ENCODE peak calls at places on chromosomes 7 and 10, in six cellular contexts. One of them, this sample, is unnamed.

GRCh38 chr7:491292-491957 is 28.2 kb downstream of the PDGFA start:
- DNase-seq in HCT116: no peak
- DNase-seq in GM12878: no peak
- DNase-seq in H1: no peak
- DNase-seq in HepG2: peak; percentile 48
- DNase-seq in K562: no peak
- DNase-seq in this sample: no peak

GRCh38 chr7:17123020-17123419 is 175.4 kb upstream of the AHR start:
- DNase-seq in HepG2: no peak
- DNase-seq in HCT116: no peak
- DNase-seq in K562: no peak
- DNase-seq in GM12878: peak; percentile 34
- DNase-seq in H1: no peak
- DNase-seq in this sample: no peak

GRCh38 chr10:105149371-105149871 is 508.3 kb downstream of the SORCS3 start:
- DNase-seq in GM12878: no peak
- DNase-seq in HCT116: no peak
- DNase-seq in K562: no peak
- DNase-seq in H1: no peak
- DNase-seq in HepG2: no peak
- DNase-seq in this sample: no peak

GRCh38 chr10:42980553-42981357 is 96.1 kb upstream of the RET start:
- DNase-seq in K562: no peak
- DNase-seq in HCT116: no peak
- DNase-seq in GM12878: no peak
- DNase-seq in HepG2: no peak
- DNase-seq in H1: no peak
- DNase-seq in this sample: no peak

GRCh38 chr10:80497187-80498038 is 40.3 kb upstream of the SH2D4B start:
- DNase-seq in GM12878: no peak
- DNase-seq in HepG2: no peak
- DNase-seq in K562: peak; percentile 99
- DNase-seq in H1: no peak
- DNase-seq in HCT116: no peak
- DNase-seq in this sample: no peak

GRCh38 chr7:24917510-24918239 is 62.3 kb downstream of the OSBPL3 start:
- DNase-seq in H1: no peak
- DNase-seq in GM12878: no peak
- DNase-seq in K562: no peak
- DNase-seq in HCT116: no peak
- DNase-seq in HepG2: no peak
- DNase-seq in this sample: no peak

GRCh38 chr10:35912615-35913170 is 270.6 kb upstream of the FZD8 start:
- DNase-seq in GM12878: no peak
- DNase-seq in K562: no peak
- DNase-seq in HepG2: no peak
- DNase-seq in H1: no peak
- DNase-seq in HCT116: no peak
- DNase-seq in this sample: no peak

GRCh38 chr10:12868229-12868628 is 133.3 kb downstream of the CCDC3 start:
- DNase-seq in H1: no peak
- DNase-seq in K562: no peak
- DNase-seq in HepG2: no peak
- DNase-seq in GM12878: no peak
- DNase-seq in HCT116: no peak
- DNase-seq in this sample: no peak

GRCh38 chr7:147982307-147982706 is 608.3 kb upstream of the C7orf33 start:
- DNase-seq in GM12878: no peak
- DNase-seq in K562: no peak
- DNase-seq in HepG2: no peak
- DNase-seq in H1: no peak
- DNase-seq in HCT116: no peak
- DNase-seq in this sample: no peak

GRCh38 chr10:100967332-100967731 is 2.0 kb upstream of the SEMA4G start:
- DNase-seq in HepG2: no peak
- DNase-seq in GM12878: no peak
- DNase-seq in HCT116: no peak
- DNase-seq in K562: peak; percentile 23
- DNase-seq in H1: no peak
- DNase-seq in this sample: no peak

GRCh38 chr10:100968839-100969174 is 497 bp upstream of the SEMA4G start:
- DNase-seq in GM12878: no peak
- DNase-seq in HepG2: no peak
- DNase-seq in K562: no peak
- DNase-seq in HCT116: no peak
- DNase-seq in H1: no peak
- DNase-seq in this sample: no peak

GRCh38 chr10:100966887-100967286 is 2.4 kb upstream of the SEMA4G start:
- DNase-seq in H1: no peak
- DNase-seq in GM12878: no peak
- DNase-seq in HCT116: no peak
- DNase-seq in K562: no peak
- DNase-seq in HepG2: no peak
- DNase-seq in this sample: no peak

GRCh38 chr10:100969175-100970075 is at the start of gene SEMA4G:
- DNase-seq in H1: peak; percentile 67
- DNase-seq in HepG2: peak; percentile 80
- DNase-seq in GM12878: no peak
- DNase-seq in K562: peak; percentile 66
- DNase-seq in HCT116: peak; percentile 21
- DNase-seq in this sample: peak; percentile 51

DNA sequence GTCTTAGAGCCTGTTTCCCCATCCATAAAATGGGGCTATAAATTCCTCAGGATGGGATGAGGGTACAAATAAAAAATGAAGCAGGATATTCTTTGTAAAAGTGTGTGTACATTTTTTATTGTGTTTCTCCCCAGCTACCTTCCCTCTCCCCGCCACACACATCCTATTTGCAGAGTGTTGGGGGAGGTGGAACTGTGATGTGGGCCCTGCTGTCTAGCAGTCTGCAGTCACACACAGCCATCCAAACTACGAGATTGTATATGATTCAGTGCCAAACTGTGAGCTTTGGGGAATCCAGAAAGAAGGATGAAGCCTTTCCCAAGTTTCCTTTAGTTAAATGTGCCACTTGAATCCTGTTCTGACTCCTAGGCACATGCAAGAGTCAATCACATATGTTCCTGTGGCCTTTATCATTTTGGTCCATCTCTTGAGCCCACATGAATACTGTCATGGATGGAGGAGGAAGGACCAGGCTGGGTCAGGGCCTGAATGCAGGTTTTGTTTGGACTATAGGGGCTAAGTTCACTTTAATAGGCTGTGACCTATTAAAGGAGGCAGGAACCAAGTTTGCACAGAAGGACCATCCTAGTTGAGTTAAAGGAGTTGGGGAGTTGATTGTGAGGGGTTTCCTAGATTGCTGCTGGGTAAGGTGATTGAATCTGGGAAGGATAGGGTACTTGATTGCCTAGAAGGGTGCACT is 1.1 kb upstream of the SEMA4G start:
- DNase-seq in K562: no peak
- DNase-seq in H1: no peak
- DNase-seq in HCT116: no peak
- DNase-seq in HepG2: no peak
- DNase-seq in GM12878: no peak
- DNase-seq in this sample: no peak
- H3K9ac ChIP-seq in K562: no peak overlapping the region
- H3K9ac ChIP-seq in H1: no peak overlapping the region
- H3K9ac ChIP-seq in HCT116: peak overlapping the region; percentile 75
- H3K9ac ChIP-seq in HepG2: peak overlapping the region; percentile 71
- H3K9ac ChIP-seq in GM12878: no peak overlapping the region
- H3K9ac ChIP-seq in this sample: no peak overlapping the region

GRCh38 chr7:100372256-100372655 is 1.0 kb upstream of the PILRA start:
- DNase-seq in GM12878: no peak
- DNase-seq in HepG2: no peak
- DNase-seq in HCT116: no peak
- DNase-seq in H1: no peak
- DNase-seq in K562: no peak
- DNase-seq in this sample: no peak
- H3K4me1 ChIP-seq in GM12878: peaks cover 50% of the 10 kb centered on the region
- H3K4me1 ChIP-seq in HepG2: peaks cover 9% of the 10 kb centered on the region
- H3K4me1 ChIP-seq in HCT116: no peaks in the 10 kb centered on the region
- H3K4me1 ChIP-seq in H1: peaks cover 31% of the 10 kb centered on the region
- H3K4me1 ChIP-seq in K562: peaks cover 4% of the 10 kb centered on the region
- H3K4me1 ChIP-seq in this sample: peaks cover 24% of the 10 kb centered on the region

GRCh38 chr10:70158113-70158512 is 11.6 kb upstream of the TYSND1 start:
- DNase-seq in K562: no peak
- DNase-seq in HepG2: no peak
- DNase-seq in GM12878: no peak
- DNase-seq in HCT116: no peak
- DNase-seq in H1: no peak
- DNase-seq in this sample: no peak
- TF ChIP-seq ZNF274 in K562: no peak
- TF ChIP-seq ZNF274 in HepG2: no peak
- TF ChIP-seq ZNF274 in GM12878: no peak
- TF ChIP-seq ZNF274 in HCT116: no peak
- TF ChIP-seq ZNF274 in H1: no peak
- TF ChIP-seq ZNF274 in this sample: no peak

DNA sequence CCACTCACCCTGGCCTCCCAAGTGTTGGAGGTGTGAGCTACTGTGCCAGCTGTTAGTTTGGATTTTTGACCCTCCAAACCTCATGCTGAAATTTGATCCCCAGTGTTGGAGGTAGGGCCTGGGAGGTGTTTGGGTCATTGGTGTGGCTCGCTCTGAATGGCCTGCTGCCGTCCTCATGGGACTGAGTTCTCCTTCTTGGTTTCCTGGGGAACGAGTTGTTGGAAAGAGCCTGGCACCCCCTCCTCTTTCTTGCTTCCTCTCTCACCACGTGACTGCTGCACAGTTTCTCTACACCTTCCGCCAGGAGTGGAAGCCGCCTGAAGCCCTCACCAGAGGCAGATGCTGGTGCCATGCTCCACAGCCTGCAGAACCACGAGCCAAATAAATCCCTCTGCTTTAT is 253.5 kb downstream of the PHTF2 start:
- DNase-seq in K562: no peak
- DNase-seq in GM12878: no peak
- DNase-seq in H1: peak; percentile 46
- DNase-seq in HepG2: no peak
- DNase-seq in HCT116: no peak
- DNase-seq in this sample: no peak
- H3K9ac ChIP-seq in K562: no peak overlapping the region
- H3K9ac ChIP-seq in GM12878: no peak overlapping the region
- H3K9ac ChIP-seq in H1: no peak overlapping the region
- H3K9ac ChIP-seq in HepG2: no peak overlapping the region
- H3K9ac ChIP-seq in HCT116: no peak overlapping the region
- H3K9ac ChIP-seq in this sample: no peak overlapping the region

GRCh38 chr10:61971016-61971350 is 69.5 kb downstream of the ARID5B start:
- DNase-seq in HCT116: no peak
- DNase-seq in GM12878: no peak
- DNase-seq in K562: no peak
- DNase-seq in HepG2: no peak
- DNase-seq in H1: no peak
- DNase-seq in this sample: no peak
- H3K4me1 ChIP-seq in HCT116: peaks cover 2% of the 10 kb centered on the region
- H3K4me1 ChIP-seq in GM12878: peaks cover 37% of the 10 kb centered on the region
- H3K4me1 ChIP-seq in K562: no peaks in the 10 kb centered on the region
- H3K4me1 ChIP-seq in HepG2: peaks cover 67% of the 10 kb centered on the region
- H3K4me1 ChIP-seq in H1: no peaks in the 10 kb centered on the region
- H3K4me1 ChIP-seq in this sample: no peaks in the 10 kb centered on the region

DNA sequence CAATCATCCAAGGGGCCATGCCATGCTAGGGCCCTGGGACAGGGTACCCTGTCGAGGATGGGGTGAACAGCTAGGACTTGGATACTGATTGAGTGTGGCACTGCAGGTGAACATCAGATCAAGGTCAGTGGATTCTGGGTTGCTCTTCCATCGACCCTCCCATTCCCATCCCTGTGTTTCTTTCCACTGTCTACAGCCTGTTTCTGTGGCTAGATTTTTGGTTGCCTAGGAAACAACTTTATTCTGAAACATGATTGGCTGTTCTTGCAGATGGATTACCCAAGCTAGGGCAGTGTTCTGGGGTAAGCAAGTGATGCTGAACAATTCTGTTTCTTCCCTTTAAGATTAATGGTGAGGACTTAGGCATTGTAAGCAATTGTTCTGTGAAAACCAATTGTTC is 102.5 kb upstream of the BTBD16 start:
- DNase-seq in H1: no peak
- DNase-seq in HepG2: no peak
- DNase-seq in GM12878: no peak
- DNase-seq in K562: no peak
- DNase-seq in HCT116: no peak
- DNase-seq in this sample: no peak
- TF ChIP-seq ZNF274 in H1: no peak
- TF ChIP-seq ZNF274 in HepG2: no peak
- TF ChIP-seq ZNF274 in GM12878: no peak
- TF ChIP-seq ZNF274 in K562: no peak
- TF ChIP-seq ZNF274 in HCT116: no peak
- TF ChIP-seq ZNF274 in this sample: no peak

GRCh38 chr7:151016942-151017341 is 7.4 kb downstream of the ATG9B start:
- DNase-seq in HCT116: no peak
- DNase-seq in K562: no peak
- DNase-seq in H1: no peak
- DNase-seq in GM12878: no peak
- DNase-seq in HepG2: no peak
- DNase-seq in this sample: no peak

GRCh38 chr7:151017953-151018420 is 6.3 kb downstream of the ATG9B start:
- DNase-seq in H1: no peak
- DNase-seq in GM12878: no peak
- DNase-seq in K562: peak; percentile 90
- DNase-seq in HepG2: no peak
- DNase-seq in HCT116: no peak
- DNase-seq in this sample: peak; percentile 76

GRCh38 chr7:151016505-151016904 is 7.8 kb downstream of the ATG9B start:
- DNase-seq in H1: no peak
- DNase-seq in HCT116: no peak
- DNase-seq in HepG2: no peak
- DNase-seq in GM12878: no peak
- DNase-seq in K562: no peak
- DNase-seq in this sample: no peak

GRCh38 chr7:151018421-151019129 is 5.7 kb downstream of the ATG9B start:
- DNase-seq in H1: no peak
- DNase-seq in HepG2: no peak
- DNase-seq in GM12878: no peak
- DNase-seq in K562: no peak
- DNase-seq in HCT116: no peak
- DNase-seq in this sample: no peak

GRCh38 chr7:151017370-151017952 is 6.8 kb downstream of the ATG9B start:
- DNase-seq in K562: no peak
- DNase-seq in GM12878: no peak
- DNase-seq in H1: no peak
- DNase-seq in HCT116: no peak
- DNase-seq in HepG2: no peak
- DNase-seq in this sample: no peak
- H3K9ac ChIP-seq in K562: peak overlapping the region; percentile 73
- H3K9ac ChIP-seq in GM12878: no peak overlapping the region
- H3K9ac ChIP-seq in H1: no peak overlapping the region
- H3K9ac ChIP-seq in HCT116: no peak overlapping the region
- H3K9ac ChIP-seq in HepG2: no peak overlapping the region
- H3K9ac ChIP-seq in this sample: peak overlapping the region; percentile 82

DNA sequence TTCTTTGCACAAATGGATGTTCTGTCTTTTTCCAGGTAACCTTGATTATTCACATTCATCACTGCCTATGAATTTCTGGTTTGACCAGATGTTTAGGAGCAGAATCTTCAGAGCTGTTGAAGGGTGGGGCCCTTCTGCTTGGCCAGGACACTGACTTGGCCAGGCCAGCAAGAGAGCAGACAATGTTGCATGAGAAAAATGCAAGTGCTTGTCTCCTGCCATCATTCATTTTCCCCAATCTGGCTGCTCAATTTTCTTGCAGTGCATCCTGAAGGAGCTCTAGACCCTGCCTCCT is 1.6 kb upstream of the BLNK start:
- DNase-seq in K562: no peak
- DNase-seq in HCT116: no peak
- DNase-seq in HepG2: no peak
- DNase-seq in H1: no peak
- DNase-seq in GM12878: no peak
- DNase-seq in this sample: no peak
- H3K4me1 ChIP-seq in K562: no peaks in the 10 kb centered on the region
- H3K4me1 ChIP-seq in HCT116: peaks cover 4% of the 10 kb centered on the region
- H3K4me1 ChIP-seq in HepG2: no peaks in the 10 kb centered on the region
- H3K4me1 ChIP-seq in H1: no peaks in the 10 kb centered on the region
- H3K4me1 ChIP-seq in GM12878: peaks cover 30% of the 10 kb centered on the region
- H3K4me1 ChIP-seq in this sample: no peaks in the 10 kb centered on the region

This sample was measured in NT2/D1.